ENCODE peak calls at places on chromosomes 6 and 20, in seven cellular contexts. T is T-helper 17 cell; D is choroid plexus epithelial cell; G is naive thymus-derived CD8-positive, alpha-beta T cell; J is sigmoid colon; C is endothelial cell; A is GM23248. Q is an unnamed sample.

GRCh38 chr6:150767585-150768164 is 97.8 kb upstream of the MTHFD1L start:
- DNase-seq in T (no peak), D (peak), G (no peak), J (no peak), C (peak), A (peak), Q (no peak)

GRCh38 chr6:26158581-26159416 is 71.6 kb downstream of the HFE start:
- DNase-seq in T (peak), D (peak), G (peak), J (peak), C (peak), A (peak), Q (peak)

GRCh38 chr20:10089871-10090587 is 55.2 kb downstream of the ANKEF1 start:
- DNase-seq in T (no peak), D (no peak), G (no peak), J (no peak), C (no peak), A (no peak), Q (no peak)

GRCh38 chr6:148144917-148145521 is 197.6 kb upstream of the SASH1 start:
- DNase-seq in T (peak), D (peak), G (peak), J (peak), C (peak), A (peak), Q (peak)

GRCh38 chr6:11876934-11877433 is 98.4 kb upstream of the ADTRP start:
- DNase-seq in T (no peak), D (no peak), G (no peak), J (no peak), C (no peak), A (no peak), Q (no peak)

GRCh38 chr6:166540631-166541331 is 45.7 kb downstream of the RAMACL start:
- DNase-seq in T (peak), D (no peak), G (no peak), J (no peak), C (no peak), A (peak), Q (no peak)

GRCh38 chr6:90536516-90536915 is 50.4 kb downstream of the MAP3K7 start:
- DNase-seq in T (no peak), D (no peak), G (no peak), J (no peak), C (no peak), A (no peak), Q (no peak)

GRCh38 chr6:155436981-155437749 is 18.5 kb downstream of the NOX3 start:
- DNase-seq in T (no peak), D (peak), G (no peak), J (no peak), C (no peak), A (no peak), Q (no peak)

GRCh38 chr6:112037783-112038216 is 16.1 kb upstream of the CCN6 start:
- DNase-seq in T (no peak), D (peak), G (no peak), J (peak), C (no peak), A (peak), Q (no peak)

GRCh38 chr6:48200874-48201273 is 89.9 kb upstream of the PTCHD4 start:
- DNase-seq in T (no peak), D (peak), G (no peak), J (no peak), C (no peak), A (no peak), Q (no peak)

GRCh38 chr6:11833626-11834592 is 55.3 kb upstream of the ADTRP start:
- DNase-seq in T (no peak), D (no peak), G (no peak), J (no peak), C (no peak), A (no peak), Q (no peak)

GRCh38 chr6:89079611-89080213 is 839 bp upstream of the PNRC1 start:
- DNase-seq in T (peak), D (peak), G (peak), J (peak), C (no peak), A (peak), Q (no peak)

GRCh38 chr20:63835031-63835858 is 4.2 kb upstream of the ZBTB46 start:
- DNase-seq in T (no peak), D (peak), G (no peak), J (peak), C (peak), A (peak), Q (peak)

GRCh38 chr6:26295691-26296555 is 69.1 kb upstream of the BTN3A2 start:
- DNase-seq in T (no peak), D (peak), G (no peak), J (no peak), C (no peak), A (peak), Q (no peak)

GRCh38 chr6:34391711-34392496 is 565 bp downstream of the NUDT3 start:
- DNase-seq in T (no peak), D (peak), G (peak), J (peak), C (peak), A (peak), Q (peak)

GRCh38 chr6:141594874-141595273 is 537.9 kb upstream of the GJE1 start:
- DNase-seq in T (no peak), D (peak), G (no peak), J (no peak), C (no peak), A (no peak), Q (no peak)

GRCh38 chr20:48603819-48604405 is 223.9 kb downstream of the PREX1 start:
- DNase-seq in T (no peak), D (no peak), G (no peak), J (peak), C (no peak), A (no peak), Q (peak)

GRCh38 chr6:161951139-161951538 is 677.3 kb upstream of the AGPAT4 start:
- DNase-seq in T (no peak), D (no peak), G (no peak), J (no peak), C (no peak), A (no peak), Q (no peak)

GRCh38 chr6:145271601-145272000 is 463.7 kb downstream of the EPM2A start:
- DNase-seq in T (no peak), D (no peak), G (no peak), J (no peak), C (no peak), A (no peak), Q (no peak)

GRCh38 chr6:136646377-136646776 is 96.2 kb upstream of the MAP7 start:
- DNase-seq in T (no peak), D (no peak), G (no peak), J (no peak), C (no peak), A (peak), Q (no peak)